ENCODE peak calls at places on chromosomes 13 and 19, in seven cellular contexts. C, R, K, X, T, P and H are unnamed samples.

GRCh38 chr19:14479985-14480694 is 5.0 kb upstream of the PTGER1 start:
- DNase-seq in C (peak; percentile 87), R (peak; percentile 77), K (no peak), X (no peak), T (peak; percentile 87), P (peak; percentile 32), H (no peak)

GRCh38 chr13:67224148-67224846 is 5.8 kb downstream of the PCDH9 start:
- DNase-seq in C (peak; percentile 58), R (peak; percentile 56), K (peak; percentile 90), X (peak; percentile 71), T (peak; percentile 86), P (peak; percentile 90), H (peak; percentile 34)

GRCh38 chr19:9076886-9077285 is 10.0 kb upstream of the OR1M1 start:
- DNase-seq in C (no peak), R (no peak), K (no peak), X (no peak), T (no peak), P (no peak), H (no peak)

GRCh38 chr19:15141143-15141542 is 33.9 kb downstream of the SYDE1 start:
- DNase-seq in C (no peak), R (no peak), K (no peak), X (no peak), T (no peak), P (no peak), H (no peak)

GRCh38 chr19:47756627-47756929 is 11.2 kb downstream of the NOP53 start:
- DNase-seq in C (no peak), R (no peak), K (no peak), X (no peak), T (no peak), P (no peak), H (no peak)

GRCh38 chr13:49858183-49858856 is 65.8 kb upstream of the KPNA3 start:
- DNase-seq in C (no peak), R (peak; percentile 65), K (no peak), X (peak; percentile 95), T (no peak), P (peak; percentile 95), H (no peak)

GRCh38 chr13:66795636-66796035 is 434.5 kb downstream of the PCDH9 start:
- DNase-seq in C (no peak), R (no peak), K (peak; percentile 77), X (no peak), T (no peak), P (no peak), H (no peak)

GRCh38 chr19:55559684-55560083 is 14.3 kb upstream of the SBK3 start:
- DNase-seq in C (no peak), R (no peak), K (no peak), X (no peak), T (no peak), P (no peak), H (no peak)

GRCh38 chr13:75550159-75550567 is 572 bp downstream of the UCHL3 start:
- DNase-seq in C (peak; percentile 55), R (peak; percentile 76), K (peak; percentile 39), X (peak; percentile 83), T (peak; percentile 61), P (peak; percentile 57), H (peak; percentile 2)

GRCh38 chr13:110540871-110541525 is 20.5 kb downstream of the RAB20 start:
- DNase-seq in C (no peak), R (no peak), K (no peak), X (no peak), T (no peak), P (no peak), H (no peak)

GRCh38 chr13:27556109-27556508 is 64.2 kb downstream of the LNX2 start:
- DNase-seq in C (no peak), R (peak; percentile 84), K (no peak), X (peak; percentile 81), T (no peak), P (peak; percentile 87), H (no peak)

GRCh38 chr19:2869618-2870017 is 2.5 kb downstream of the ZNF556 start:
- DNase-seq in C (no peak), R (peak; percentile 17), K (no peak), X (no peak), T (no peak), P (no peak), H (no peak)

GRCh38 chr19:57872450-57872849 is 16.4 kb downstream of the ZNF814 start:
- DNase-seq in C (no peak), R (no peak), K (no peak), X (no peak), T (no peak), P (peak; percentile 28), H (no peak)

GRCh38 chr19:2848625-2849024 is 7.3 kb downstream of the ZNF555 start:
- DNase-seq in C (no peak), R (no peak), K (no peak), X (no peak), T (no peak), P (no peak), H (no peak)

GRCh38 chr19:793775-794174 is 3.5 kb upstream of the PTBP1 start:
- DNase-seq in C (no peak), R (no peak), K (no peak), X (no peak), T (no peak), P (no peak), H (no peak)

GRCh38 chr13:83325454-83325853 is 556.8 kb downstream of the SLITRK1 start:
- DNase-seq in C (no peak), R (no peak), K (no peak), X (peak; percentile 46), T (no peak), P (peak; percentile 56), H (no peak)